ENCODE peak calls at places on chromosome 12, in five cellular contexts. E, H, C, S and F are unnamed samples. For H3K4me1, the result is how much of the 10 kb centered on the place peaks cover.

GRCh38 chr12:25480145-25480544 is 72.9 kb downstream of the LMNTD1 start:
- DNase-seq in H (no peak), C (no peak), S (no peak), E (no peak), F (no peak)

GRCh38 chr12:22409071-22409951 is 74.8 kb upstream of the ST8SIA1 start:
- DNase-seq in C (no peak), S (no peak), E (no peak), H (peak), F (no peak)

GRCh38 chr12:4819654-4820053 is 90.1 kb upstream of the KCNA1 start:
- DNase-seq in S (no peak), E (no peak), H (no peak), C (no peak), F (no peak)

GRCh38 chr12:92759634-92760268 is 57.0 kb downstream of the PLEKHG7 start:
- DNase-seq in C (no peak), E (no peak), S (peak), H (no peak), F (peak)

GRCh38 chr12:19657401-19657800 is 218.1 kb downstream of the AEBP2 start:
- DNase-seq in S (no peak), E (no peak), C (no peak), H (no peak), F (no peak)

GRCh38 chr12:30026621-30027234 is 243.0 kb upstream of the TMTC1 start:
- DNase-seq in S (no peak), C (no peak), H (no peak), E (no peak), F (no peak)

GRCh38 chr12:46921754-46922113 is 95.9 kb upstream of the SLC38A4 start:
- DNase-seq in C (no peak), H (no peak), E (peak), S (no peak), F (no peak)

GRCh38 chr12:106673151-106673550 is 90.3 kb downstream of the RFX4 start:
- DNase-seq in H (no peak), E (no peak), S (no peak), C (no peak), F (no peak)

GRCh38 chr12:92132282-92132681 is 13.4 kb downstream of the BTG1 start:
- DNase-seq in E (no peak), H (no peak), C (no peak), S (no peak), F (no peak)

GRCh38 chr12:104669851-104670337 is 213.1 kb downstream of the CHST11 start:
- DNase-seq in C (no peak), H (peak), E (no peak), S (no peak), F (no peak)

GRCh38 chr12:51118706-51119105 is 35.3 kb upstream of the CSRNP2 start:
- DNase-seq in S (no peak), E (no peak), C (no peak), H (no peak), F (peak)

GRCh38 chr12:89840162-89840922 is 131.7 kb upstream of the ATP2B1 start:
- DNase-seq in S (no peak), H (no peak), C (no peak), E (no peak), F (no peak)

GRCh38 chr12:31896514-31897039 is 62.6 kb upstream of the RESF1 start:
- DNase-seq in C (no peak), S (peak), H (peak), E (no peak), F (no peak)

GRCh38 chr12:10191865-10192264 is 13.0 kb downstream of the TMEM52B start:
- DNase-seq in E (no peak), S (no peak), C (no peak), H (no peak), F (no peak)

GRCh38 chr12:31524791-31525495 is 66.0 kb downstream of the DENND5B start:
- DNase-seq in S (no peak), E (no peak), C (no peak), H (peak), F (peak)

GRCh38 chr12:99766408-99766807 is 118.9 kb downstream of the GARIN6 start:
- DNase-seq in H (no peak), E (no peak), C (no peak), S (no peak), F (no peak)

GRCh38 chr12:130083746-130084145 is 78.5 kb upstream of the FZD10 start:
- DNase-seq in E (no peak), H (no peak), S (no peak), C (no peak), F (no peak)

GRCh38 chr12:51281202-51281924 is 11.1 kb upstream of the SMAGP start:
- DNase-seq in S (no peak), C (no peak), H (no peak), E (no peak), F (no peak)

GRCh38 chr12:66329941-66330340 is 27.6 kb downstream of the HELB start:
- DNase-seq in C (no peak), S (no peak), E (no peak), H (no peak), F (no peak)

GRCh38 chr12:2336409-2336829 is 283.6 kb downstream of the CACNA1C start:
- DNase-seq in H (peak), C (no peak), S (no peak), E (no peak), F (peak)

GRCh38 chr12:28130625-28131598 is 59.3 kb upstream of the CCDC91 start:
- DNase-seq in C (no peak), H (no peak), E (peak), S (peak), F (no peak)

GRCh38 chr12:11722071-11722470 is 72.6 kb downstream of the ETV6 start:
- DNase-seq in E (no peak), C (no peak), S (no peak), H (no peak), F (no peak)
- H3K4me1 ChIP-seq in E (under half), C (under half), S (under half), H (half or more), F (under half)

GRCh38 chr12:55707841-55708694 is at the start of gene ITGA7:
- DNase-seq in S (peak), C (peak), E (no peak), H (no peak), F (no peak)
- TF ChIP-seq SIN3A in S (no peak), C (peak), E (no peak), H (no peak), F (no peak)

GRCh38 chr12:109202770-109203169 is 86.4 kb downstream of the ACACB start:
- DNase-seq in H (no peak), S (no peak), E (no peak), C (no peak), F (no peak)

GRCh38 chr12:109201496-109201885 is 85.1 kb downstream of the ACACB start:
- DNase-seq in E (no peak), H (no peak), S (no peak), C (no peak), F (no peak)

GRCh38 chr12:109203480-109203879 is 87.1 kb downstream of the ACACB start:
- DNase-seq in H (no peak), C (no peak), S (no peak), E (no peak), F (no peak)

GRCh38 chr12:109199324-109199723 is 82.9 kb downstream of the ACACB start:
- DNase-seq in S (no peak), E (no peak), C (no peak), H (no peak), F (no peak)

GRCh38 chr12:109200825-109201495 is 84.6 kb downstream of the ACACB start:
- DNase-seq in E (no peak), S (no peak), C (no peak), H (no peak), F (no peak)
- TF ChIP-seq SP1 in E (no peak), S (no peak), C (no peak), H (no peak), F (no peak)

GRCh38 chr12:57154804-57155434 is 7.5 kb upstream of the LRP1-AS start:
- DNase-seq in S (no peak), E (peak), C (no peak), H (no peak), F (no peak)
- H3K4me1 ChIP-seq in S (under half), E (half or more), C (under half), H (under half), F (under half)

GRCh38 chr12:110758922-110759321 is 16.2 kb upstream of the PPP1CC start:
- DNase-seq in H (no peak), C (no peak), S (no peak), E (no peak), F (no peak)

GRCh38 chr12:110763578-110763977 is 20.9 kb upstream of the PPP1CC start:
- DNase-seq in H (no peak), S (no peak), C (no peak), E (no peak), F (no peak)

GRCh38 chr12:110756611-110757010 is 13.9 kb upstream of the PPP1CC start:
- DNase-seq in H (no peak), E (no peak), C (no peak), S (no peak), F (no peak)

GRCh38 chr12:110762891-110763290 is 20.2 kb upstream of the PPP1CC start:
- DNase-seq in H (no peak), S (peak), E (no peak), C (no peak), F (no peak)

DNA sequence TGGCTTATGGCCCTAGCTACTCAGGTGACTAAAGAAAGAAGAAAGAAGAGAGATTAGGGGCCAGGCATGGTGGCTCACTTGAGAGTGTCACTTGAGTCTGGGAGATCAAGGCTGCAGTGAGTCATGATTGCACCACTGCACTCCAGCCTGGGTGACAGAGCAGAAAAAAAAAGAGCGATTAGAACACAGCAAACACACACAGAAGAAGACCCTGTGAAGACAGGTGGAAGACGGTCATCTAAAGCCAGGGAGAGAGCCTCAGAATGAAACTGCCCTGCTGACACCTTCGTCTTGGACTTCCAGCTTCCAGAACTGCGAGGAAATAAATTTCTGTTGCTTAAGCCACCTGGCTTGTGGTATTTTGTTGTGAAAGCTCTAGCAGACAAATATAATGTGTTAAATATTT is 17.5 kb upstream of the PPP1CC start:
- DNase-seq in H (no peak), S (no peak), C (no peak), E (peak), F (no peak)
- TF ChIP-seq SIN3A in H (no peak), S (no peak), C (no peak), E (no peak), F (no peak)

GRCh38 chr12:88801227-88802225 is 221.3 kb upstream of the KITLG start:
- DNase-seq in H (no peak), C (no peak), S (no peak), E (no peak), F (no peak)

GRCh38 chr12:88810806-88811205 is 230.5 kb upstream of the KITLG start:
- DNase-seq in H (no peak), S (no peak), C (no peak), E (no peak), F (no peak)

GRCh38 chr12:88802307-88802706 is 222.0 kb upstream of the KITLG start:
- DNase-seq in H (no peak), C (no peak), S (no peak), E (no peak), F (no peak)

GRCh38 chr12:88805286-88805685 is 225.0 kb upstream of the KITLG start:
- DNase-seq in E (no peak), C (no peak), H (no peak), S (no peak), F (no peak)

DNA sequence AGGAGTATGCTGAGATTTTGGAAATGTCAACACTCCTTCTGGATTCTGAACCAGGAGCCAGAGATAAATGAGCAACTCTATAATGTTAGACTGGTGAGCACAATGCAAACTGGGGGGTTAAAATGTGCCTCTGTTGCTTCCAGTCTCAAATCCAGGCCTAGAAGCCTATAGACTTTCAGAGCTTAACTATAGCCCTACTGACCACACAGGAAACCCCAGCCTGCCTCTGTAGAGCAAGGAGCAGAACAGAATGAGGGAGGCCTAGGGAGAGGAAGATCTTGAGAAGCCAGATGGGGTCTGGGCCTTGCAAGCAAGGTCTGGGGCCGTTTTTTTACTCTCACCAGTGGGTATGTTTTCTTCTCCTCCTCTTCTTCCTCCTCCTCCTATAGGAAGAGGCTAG is 225.4 kb upstream of the KITLG start:
- DNase-seq in E (no peak), H (no peak), C (no peak), S (no peak), F (no peak)
- TF ChIP-seq SP1 in E (no peak), H (no peak), C (no peak), S (no peak), F (no peak)

GRCh38 chr12:111443586-111443985 is 37.9 kb downstream of the SH2B3 start:
- DNase-seq in C (no peak), H (no peak), S (no peak), E (no peak), F (no peak)

GRCh38 chr12:111444706-111445310 is 39.1 kb downstream of the SH2B3 start:
- DNase-seq in E (no peak), S (no peak), C (no peak), H (peak), F (no peak)

GRCh38 chr12:111445311-111446043 is 39.8 kb downstream of the SH2B3 start:
- DNase-seq in S (no peak), E (no peak), H (no peak), C (no peak), F (no peak)

GRCh38 chr12:111443086-111443485 is 37.4 kb downstream of the SH2B3 start:
- DNase-seq in S (no peak), C (no peak), H (no peak), E (no peak), F (no peak)

GRCh38 chr12:111444314-111444705 is 38.6 kb downstream of the SH2B3 start:
- DNase-seq in C (no peak), H (peak), E (no peak), S (no peak), F (no peak)
- H3K4me1 ChIP-seq in C (under half), H (half or more), E (under half), S (under half), F (under half)

GRCh38 chr12:64088431-64089349 is 133.4 kb downstream of the KICS2 start:
- DNase-seq in S (no peak), C (peak), H (no peak), E (peak), F (peak)
- TF ChIP-seq SIN3A in S (no peak), C (no peak), H (no peak), E (no peak), F (peak)

GRCh38 chr12:70185301-70185700 is 57.9 kb upstream of the CNOT2 start:
- DNase-seq in S (no peak), H (no peak), E (no peak), C (no peak), F (no peak)

GRCh38 chr12:70186436-70186835 is 56.8 kb upstream of the CNOT2 start:
- DNase-seq in S (no peak), E (no peak), H (no peak), C (no peak), F (no peak)

DNA sequence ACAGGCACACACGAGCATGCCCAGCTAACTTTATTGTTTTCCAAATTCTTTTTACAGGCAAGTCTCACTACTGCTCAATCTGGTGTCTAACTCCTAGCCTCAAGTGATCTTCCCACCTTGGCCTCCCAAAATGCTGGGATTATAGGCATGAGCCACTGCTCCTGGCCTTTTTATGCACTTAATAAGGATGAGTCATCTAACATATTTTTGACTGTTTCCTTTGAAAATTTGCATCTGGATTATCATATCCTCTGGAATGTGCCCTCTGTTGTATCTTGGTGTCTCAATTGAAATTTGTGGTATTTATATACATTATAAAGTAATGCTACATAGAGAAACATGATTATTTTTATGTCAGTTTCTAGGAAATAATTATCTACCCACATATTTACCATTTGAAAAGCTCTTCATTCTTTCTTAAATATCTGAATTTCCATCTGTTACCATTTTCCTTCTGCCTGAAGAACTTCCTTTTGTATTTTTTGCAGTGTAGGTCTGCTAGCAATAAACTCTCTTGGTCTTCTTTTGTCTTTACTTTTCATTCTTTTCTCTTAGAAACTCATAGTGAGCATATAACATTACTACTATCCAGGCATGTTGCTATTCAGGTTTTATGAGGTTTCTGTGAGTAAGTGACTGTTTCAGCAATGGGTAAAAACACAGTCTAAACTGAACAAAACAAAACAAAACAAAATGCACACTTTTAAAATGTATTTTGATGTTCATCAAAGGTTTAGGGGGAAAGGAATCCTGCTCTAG is 52.8 kb upstream of the CNOT2 start:
- DNase-seq in S (no peak), H (no peak), E (no peak), C (no peak), F (no peak)
- TF ChIP-seq SP1 in S (no peak), H (no peak), E (no peak), C (no peak), F (no peak)

GRCh38 chr12:12724421-12725085 is 7.4 kb downstream of the CDKN1B start:
- DNase-seq in C (no peak), S (peak), E (no peak), H (no peak), F (no peak)
- H3K4me1 ChIP-seq in C (under half), S (under half), E (half or more), H (under half), F (under half)